ENCODE peak calls at places on chromosomes 5 and 9, in seven cellular contexts. Q is non-pigmented ciliary epithelial cell, C is kidney glomerular epithelial cell, R is retina, S is HT-29, I is T-helper 1 cell, Z is astrocyte of the spinal cord. D is an unnamed sample.

GRCh38 chr5:777756-778161 is 6.8 kb downstream of the ZDHHC11B start:
- DNase-seq in Z (no peak), S (no peak), C (no peak), I (no peak), R (no peak), Q (no peak), D (no peak)

GRCh38 chr9:117304613-117305012 is 110.2 kb downstream of the ASTN2 start:
- DNase-seq in R (peak; percentile 40), Z (no peak), Q (no peak), I (no peak), S (no peak), C (no peak), D (no peak)

GRCh38 chr5:36398137-36398536 is 96.4 kb upstream of the RANBP3L start:
- DNase-seq in C (peak; percentile 16), Z (peak; percentile 72), Q (no peak), S (peak; percentile 20), R (no peak), I (no peak), D (peak; percentile 55)

GRCh38 chr5:16431482-16431881 is 34.1 kb downstream of the ZNF622 start:
- DNase-seq in Z (no peak), S (no peak), R (no peak), I (no peak), C (no peak), Q (no peak), D (no peak)

GRCh38 chr9:19087601-19088000 is 15.1 kb downstream of the HAUS6 start:
- DNase-seq in R (no peak), Z (peak; percentile 32), S (no peak), C (peak; percentile 34), Q (no peak), I (no peak), D (peak; percentile 96)

GRCh38 chr5:40615586-40616193 is 64.0 kb upstream of the PTGER4 start:
- DNase-seq in C (no peak), Z (peak; percentile 15), R (no peak), Q (no peak), I (no peak), S (no peak), D (no peak)

GRCh38 chr5:57394421-57395210 is 88.0 kb downstream of the ACTBL2 start:
- DNase-seq in Z (no peak), C (no peak), I (no peak), S (no peak), R (no peak), Q (no peak), D (peak; percentile 97)

GRCh38 chr9:73243078-73243477 is 91.4 kb downstream of the ANXA1 start:
- DNase-seq in Z (no peak), C (no peak), Q (no peak), R (no peak), S (no peak), I (no peak), D (no peak)

GRCh38 chr5:36552626-36553393 is 53.6 kb upstream of the SLC1A3 start:
- DNase-seq in C (no peak), Q (no peak), R (no peak), I (no peak), S (no peak), Z (no peak), D (no peak)

GRCh38 chr9:129972816-129973215 is 70.2 kb downstream of the FNBP1 start:
- DNase-seq in S (no peak), Z (no peak), C (no peak), Q (no peak), R (no peak), I (no peak), D (no peak)

GRCh38 chr9:113296796-113297558 is 6.2 kb downstream of the RNF183 start:
- DNase-seq in I (no peak), R (no peak), C (no peak), S (no peak), Q (no peak), Z (no peak), D (no peak)

GRCh38 chr9:111533099-111533785 is 8.3 kb downstream of the ZNF483 start:
- DNase-seq in S (no peak), Q (no peak), Z (no peak), I (no peak), R (no peak), C (no peak), D (no peak)

GRCh38 chr5:32275421-32275765 is 37.3 kb downstream of the MTMR12 start:
- DNase-seq in I (no peak), Z (no peak), R (no peak), S (no peak), C (no peak), Q (no peak), D (no peak)

GRCh38 chr9:69379250-69379982 is 54.4 kb downstream of the ENTREP1 start:
- DNase-seq in I (no peak), Z (peak; percentile 55), R (no peak), S (no peak), C (peak; percentile 76), Q (peak; percentile 38), D (no peak)

GRCh38 chr9:111050819-111051218 is 12.5 kb upstream of the LPAR1 start:
- DNase-seq in Q (no peak), C (no peak), S (no peak), Z (peak; percentile 16), R (no peak), I (no peak), D (no peak)

GRCh38 chr5:18527017-18527416 is 892.8 kb downstream of the TAF11L14 start:
- DNase-seq in I (no peak), S (no peak), C (no peak), Z (no peak), R (no peak), Q (no peak), D (no peak)